ENCODE peak calls at places on chromosomes 4 and X, in five cellular contexts. J, S, Q, V and I are unnamed samples.

GRCh38 chrX:150897371-150898319 is 823 bp downstream of the CD99L2 start:
- DNase-seq in J (no peak), S (peak; percentile 29), Q (no peak), V (peak; percentile 19), I (peak; percentile 43)

GRCh38 chr4:66911898-66912297 is 633.4 kb downstream of the CENPC start:
- DNase-seq in J (no peak), S (no peak), Q (no peak), V (no peak), I (no peak)

GRCh38 chrX:24838624-24839023 is 144.9 kb downstream of the POLA1 start:
- DNase-seq in J (no peak), S (peak; percentile 72), Q (peak; percentile 13), V (no peak), I (no peak)

GRCh38 chr4:128358231-128358902 is 70.8 kb upstream of the PGRMC2 start:
- DNase-seq in J (no peak), S (no peak), Q (no peak), V (peak; percentile 18), I (no peak)

GRCh38 chr4:10074767-10075105 is 41.9 kb downstream of the WDR1 start:
- DNase-seq in J (no peak), S (peak; percentile 19), Q (no peak), V (no peak), I (no peak)

GRCh38 chr4:54423066-54423465 is 194.0 kb downstream of the PDGFRA start:
- DNase-seq in J (no peak), S (no peak), Q (peak; percentile 21), V (no peak), I (no peak)

GRCh38 chrX:18873189-18873791 is 110.6 kb downstream of the PHKA2 start:
- DNase-seq in J (no peak), S (peak; percentile 83), Q (peak; percentile 32), V (no peak), I (no peak)

GRCh38 chr4:110733901-110734300 is 111.0 kb upstream of the PITX2 start:
- DNase-seq in J (no peak), S (no peak), Q (no peak), V (no peak), I (no peak)

GRCh38 chrX:15749642-15750610 is 11.9 kb downstream of the CA5B start:
- DNase-seq in J (no peak), S (no peak), Q (no peak), V (peak; percentile 24), I (no peak)

GRCh38 chrX:66020578-66021406 is 19.1 kb downstream of the VSIG4 start:
- DNase-seq in J (no peak), S (no peak), Q (no peak), V (no peak), I (no peak)

GRCh38 chr4:173526724-173527102 is 3.3 kb downstream of the HAND2 start:
- DNase-seq in J (no peak), S (no peak), Q (no peak), V (no peak), I (no peak)

GRCh38 chrX:46649421-46650260 is 76.1 kb downstream of the CHST7 start:
- DNase-seq in J (no peak), S (peak; percentile 88), Q (no peak), V (no peak), I (no peak)

GRCh38 chrX:139881130-139881529 is 51.7 kb downstream of the ATP11C start:
- DNase-seq in J (no peak), S (no peak), Q (peak; percentile 20), V (no peak), I (no peak)

GRCh38 chr4:103934178-103934789 is 214.5 kb upstream of the TACR3 start:
- DNase-seq in J (no peak), S (peak; percentile 62), Q (peak; percentile 3), V (no peak), I (no peak)

GRCh38 chr4:159564615-159565014 is 461.7 kb downstream of the RAPGEF2 start:
- DNase-seq in J (no peak), S (no peak), Q (no peak), V (no peak), I (no peak)

GRCh38 chr4:46937493-46937892 is 28.4 kb upstream of the COX7B2 start:
- DNase-seq in J (no peak), S (peak; percentile 21), Q (no peak), V (no peak), I (no peak)

GRCh38 chrX:47198026-47198686 is 4.5 kb downstream of the UBA1 start:
- DNase-seq in J (no peak), S (no peak), Q (no peak), V (no peak), I (no peak)

GRCh38 chrX:13506574-13506973 is 62.8 kb upstream of the EGFL6 start:
- DNase-seq in J (no peak), S (peak; percentile 75), Q (peak; percentile 11), V (no peak), I (peak; percentile 47)

GRCh38 chr4:48109413-48110263 is 24.4 kb downstream of the TXK start:
- DNase-seq in J (no peak), S (peak; percentile 77), Q (no peak), V (no peak), I (no peak)

GRCh38 chrX:50877310-50877709 is 33.2 kb upstream of the BMP15 start:
- DNase-seq in J (no peak), S (no peak), Q (peak; percentile 18), V (no peak), I (no peak)

GRCh38 chr4:176443117-176443516 is 123.4 kb downstream of the SPCS3 start:
- DNase-seq in J (no peak), S (no peak), Q (peak; percentile 93), V (no peak), I (no peak)

GRCh38 chr4:184453402-184454160 is 20.8 kb downstream of the IRF2 start:
- DNase-seq in J (peak; percentile 45), S (peak; percentile 84), Q (no peak), V (no peak), I (no peak)

GRCh38 chrX:63658920-63659319 is 126.1 kb downstream of the ARHGEF9 start:
- DNase-seq in J (no peak), S (no peak), Q (no peak), V (no peak), I (no peak)

GRCh38 chr4:80197601-80198444 is 520 bp downstream of the PRDM8 start:
- DNase-seq in J (no peak), S (no peak), Q (no peak), V (no peak), I (peak; percentile 75)

GRCh38 chrX:106955004-106955772 is 35.0 kb downstream of the CLDN2 start:
- DNase-seq in J (no peak), S (no peak), Q (no peak), V (no peak), I (no peak)

GRCh38 chr4:183098080-183098722 is 856 bp upstream of the WWC2 start:
- DNase-seq in J (peak; percentile 76), S (no peak), Q (no peak), V (peak; percentile 20), I (peak; percentile 43)

GRCh38 chr4:138609943-138610350 is 367.8 kb upstream of the SLC7A11 start:
- DNase-seq in J (no peak), S (no peak), Q (peak; percentile 58), V (no peak), I (no peak)

GRCh38 chr4:124803641-124804040 is 91.1 kb upstream of the ANKRD50 start:
- DNase-seq in J (no peak), S (no peak), Q (no peak), V (no peak), I (no peak)

GRCh38 chr4:27318740-27319139 is 458.1 kb downstream of the STIM2 start:
- DNase-seq in J (no peak), S (peak; percentile 80), Q (peak; percentile 27), V (no peak), I (peak; percentile 39)

GRCh38 chr4:120877021-120877420 is 45.5 kb downstream of the PRDM5 start:
- DNase-seq in J (no peak), S (no peak), Q (no peak), V (no peak), I (no peak)
- TF ChIP-seq CTCF in J (no peak), S (no peak), Q (no peak), V (no peak), I (no peak)

DNA sequence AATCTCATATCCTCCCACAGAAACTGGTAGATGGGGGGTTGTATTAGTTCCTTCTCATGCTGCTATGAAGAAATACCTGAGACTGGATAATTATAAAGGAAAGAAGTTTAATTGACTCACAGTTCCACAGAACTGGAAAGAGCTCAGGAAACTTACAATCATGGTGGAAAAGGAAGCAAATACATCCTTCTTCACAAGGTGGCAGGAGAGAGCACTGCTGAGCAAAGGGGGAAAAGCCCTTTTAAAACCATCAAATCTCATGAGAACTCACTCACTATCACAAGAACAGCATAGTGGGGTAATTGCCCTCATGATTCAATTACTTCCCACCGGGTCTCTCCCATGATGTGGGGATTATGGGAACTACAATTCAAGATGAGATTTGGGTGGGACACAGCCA is 250.5 kb upstream of the GPRIN3 start:
- DNase-seq in J (no peak), S (peak; percentile 28), Q (no peak), V (no peak), I (no peak)
- TF ChIP-seq CTCF in J (no peak), S (peak; percentile 47), Q (peak; percentile 43), V (no peak), I (peak; percentile 35)

GRCh38 chrX:115344885-115345653 is 55.6 kb downstream of the LUZP4 start:
- DNase-seq in J (peak; percentile 93), S (peak; percentile 94), Q (peak; percentile 89), V (peak; percentile 82), I (peak; percentile 20)
- TF ChIP-seq CTCF in J (no peak), S (no peak), Q (no peak), V (no peak), I (no peak)

DNA sequence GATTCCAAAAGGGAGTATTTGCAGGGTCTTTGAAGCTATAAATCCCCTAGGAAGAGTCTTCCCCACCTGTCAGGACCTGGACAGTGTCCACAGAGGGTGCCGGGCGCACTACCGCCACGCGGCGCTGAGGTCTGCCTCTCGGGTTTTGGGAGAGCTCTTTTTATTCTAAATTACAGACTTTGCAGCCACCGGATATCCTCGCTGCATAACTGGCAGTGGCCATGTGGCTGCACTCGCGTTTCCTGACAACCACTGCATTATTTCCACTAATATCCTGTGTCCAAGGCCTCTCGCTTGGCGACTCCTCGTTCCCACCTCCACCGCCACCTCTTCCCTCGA is 608 bp upstream of the TMEM131L start:
- DNase-seq in J (peak; percentile 87), S (peak; percentile 57), Q (no peak), V (peak; percentile 31), I (peak; percentile 41)
- TF ChIP-seq CTCF in J (no peak), S (peak; percentile 19), Q (peak; percentile 14), V (no peak), I (no peak)

DNA sequence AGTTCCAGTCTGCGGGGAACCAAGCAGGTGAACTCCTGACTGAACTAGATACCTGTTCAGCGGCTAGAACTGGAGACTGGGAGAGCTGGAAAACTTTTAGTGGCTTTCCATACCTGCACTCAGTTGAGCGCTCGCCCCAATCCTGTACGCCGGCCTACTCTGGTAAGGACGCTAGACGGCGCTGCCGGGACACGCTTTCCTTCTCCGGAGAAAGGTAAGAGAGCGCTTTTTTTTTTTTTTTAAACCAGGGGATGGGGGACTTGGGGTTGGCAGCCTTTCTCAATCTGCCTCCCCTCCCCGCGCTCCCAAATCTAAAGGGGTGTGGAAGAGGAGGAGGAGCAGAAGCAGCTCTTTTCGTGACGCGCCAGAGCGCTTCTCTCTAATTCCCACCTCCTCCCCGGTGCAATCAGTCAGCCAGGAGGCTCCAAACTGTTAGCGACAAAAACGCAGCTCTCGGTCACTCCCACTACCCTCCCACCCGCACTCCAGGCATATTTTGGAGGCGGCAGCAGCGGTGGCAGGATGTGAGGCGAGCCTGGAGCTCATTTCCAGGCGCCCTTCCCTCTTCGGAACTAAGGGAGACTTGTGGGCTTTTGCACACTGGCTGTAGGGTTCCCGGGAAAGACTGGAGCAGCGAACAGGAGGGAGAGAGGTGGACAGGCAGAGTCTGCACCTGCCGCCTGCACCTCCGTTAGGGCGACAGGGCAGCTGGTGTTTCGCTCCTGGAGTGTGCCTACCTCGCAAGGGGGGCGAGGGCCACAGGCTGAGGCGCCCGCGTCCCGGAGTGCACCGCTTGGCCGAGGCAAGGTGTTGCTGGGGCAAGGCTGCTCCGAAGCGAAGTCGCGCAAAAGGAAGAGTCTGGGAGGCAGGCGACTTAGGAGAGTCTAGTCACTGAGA is at the start of gene IL1RAPL2:
- DNase-seq in J (no peak), S (peak; percentile 14), Q (no peak), V (no peak), I (peak; percentile 72)
- TF ChIP-seq CTCF in J (no peak), S (peak; percentile 61), Q (peak; percentile 44), V (no peak), I (peak; percentile 49)